ENCODE peak calls at places on chromosomes 16 and 17, in four cellular contexts. D is testis, Y is fibroblast of lung, P is DMS 273 treated with DMSO at 0.1 percent for 48 hours. M is an unnamed sample.

GRCh38 chr17:78822552-78822951 is 18.1 kb downstream of the USP36 start:
- DNase-seq in P (no peak), D (no peak), Y (peak), M (no peak)

GRCh38 chr17:15510361-15510760 is 42.9 kb upstream of the CDRT4 start:
- DNase-seq in Y (peak), D (no peak), P (no peak), M (no peak)

GRCh38 chr16:17474572-17474971 is 3.8 kb upstream of the XYLT1 start:
- DNase-seq in Y (no peak), P (no peak), D (no peak), M (no peak)

GRCh38 chr17:65102788-65103187 is 34.4 kb upstream of the RGS9 start:
- DNase-seq in D (no peak), P (no peak), Y (peak), M (no peak)

GRCh38 chr16:50196736-50197135 is 43.6 kb downstream of the TENT4B start:
- DNase-seq in D (no peak), P (no peak), Y (peak), M (no peak)

GRCh38 chr16:6837722-6838121 is 494.9 kb upstream of the RBFOX1 start:
- DNase-seq in Y (no peak), D (no peak), P (no peak), M (no peak)

GRCh38 chr17:70810609-70811008 is 641.3 kb downstream of the KCNJ2 start:
- DNase-seq in D (no peak), P (no peak), Y (peak), M (no peak)

GRCh38 chr17:54117452-54117851 is 294.7 kb downstream of the KIF2B start:
- DNase-seq in D (no peak), P (no peak), Y (no peak), M (no peak)

GRCh38 chr17:70086468-70086867 is 11.4 kb downstream of the KCNJ16 start:
- DNase-seq in P (no peak), D (no peak), Y (no peak), M (no peak)

GRCh38 chr16:69443809-69444611 is 19.6 kb downstream of the CYB5B start:
- DNase-seq in Y (no peak), D (peak), P (no peak), M (no peak)

GRCh38 chr16:3295209-3295608 is 10.0 kb downstream of the TIGD7 start:
- DNase-seq in D (no peak), P (no peak), Y (no peak), M (no peak)

GRCh38 chr17:56099649-56100048 is 53.6 kb upstream of the ANKFN1 start:
- DNase-seq in Y (peak), D (no peak), P (no peak), M (no peak)

GRCh38 chr16:66418165-66418962 is 8.7 kb upstream of the BEAN1 start:
- DNase-seq in P (no peak), D (no peak), Y (no peak), M (no peak)

GRCh38 chr16:4059969-4060368 is 56.3 kb downstream of the ADCY9 start:
- DNase-seq in D (no peak), P (no peak), Y (no peak), M (no peak)

GRCh38 chr17:58193641-58194259 is 1.2 kb downstream of the EPX start:
- DNase-seq in D (no peak), Y (no peak), P (no peak), M (no peak)

GRCh38 chr16:46882304-46882939 is 1.7 kb upstream of the GPT2 start:
- DNase-seq in D (no peak), Y (no peak), P (no peak), M (no peak)

GRCh38 chr16:11361751-11362742 is 16.8 kb downstream of the RMI2 start:
- DNase-seq in Y (no peak), P (no peak), D (no peak), M (no peak)

GRCh38 chr17:20995873-20996723 is 46.7 kb downstream of the USP22 start:
- DNase-seq in P (no peak), D (no peak), Y (no peak), M (no peak)

GRCh38 chr17:81999975-82000802 is 22.5 kb downstream of the CENPX start:
- DNase-seq in D (no peak), Y (no peak), P (no peak), M (no peak)

GRCh38 chr16:51153275-51153991 is 2.4 kb upstream of the SALL1 start:
- DNase-seq in D (no peak), P (no peak), Y (peak), M (no peak)

GRCh38 chr16:85202051-85202601 is 89.9 kb upstream of the CIBAR2 start:
- DNase-seq in Y (no peak), D (no peak), P (no peak), M (no peak)